ENCODE peak calls at places on chromosomes 3 and 15, in four cellular contexts. Q, I, T and A are unnamed samples.

GRCh38 chr3:111080357-111080937 is 8.8 kb downstream of the NECTIN3 start:
- DNase-seq in I (no peak), T (peak; percentile 68), Q (no peak), A (no peak)

GRCh38 chr3:52742418-52743041 is 28.2 kb downstream of the NEK4 start:
- DNase-seq in Q (no peak), I (no peak), T (peak; percentile 49), A (no peak)

GRCh38 chr3:103083848-103084631 is 649.2 kb downstream of the ZPLD1 start:
- DNase-seq in Q (no peak), I (no peak), T (no peak), A (no peak)

GRCh38 chr3:172560026-172560425 is 36.8 kb upstream of the TNFSF10 start:
- DNase-seq in I (no peak), T (no peak), Q (no peak), A (no peak)

GRCh38 chr15:100521907-100522306 is 6.8 kb downstream of the CERS3 start:
- DNase-seq in Q (no peak), I (no peak), T (no peak), A (no peak)

GRCh38 chr3:143562789-143563188 is 285.5 kb downstream of the SLC9A9 start:
- DNase-seq in Q (no peak), T (no peak), I (no peak), A (no peak)

GRCh38 chr3:63818282-63819150 is 583 bp upstream of the C3orf49 start:
- DNase-seq in I (peak; percentile 20), Q (peak; percentile 21), T (peak; percentile 67), A (peak; percentile 33)

GRCh38 chr3:46866032-46866595 is 2.9 kb upstream of the MYL3 start:
- DNase-seq in T (no peak), I (peak; percentile 12), Q (no peak), A (no peak)

GRCh38 chr15:62999923-63000484 is 42.5 kb upstream of the TPM1 start:
- DNase-seq in Q (no peak), T (no peak), I (peak; percentile 24), A (no peak)

GRCh38 chr3:73868688-73869315 is 244.1 kb upstream of the PDZRN3 start:
- DNase-seq in T (peak; percentile 53), Q (peak; percentile 5), I (no peak), A (no peak)

GRCh38 chr15:91737419-91737818 is 116.1 kb upstream of the SLCO3A1 start:
- DNase-seq in Q (no peak), T (no peak), I (no peak), A (no peak)

GRCh38 chr3:58752168-58752567 is 85.6 kb upstream of the FAM3D start:
- DNase-seq in T (no peak), I (no peak), Q (no peak), A (no peak)

GRCh38 chr15:72368895-72369294 is 6.9 kb downstream of the HEXA start:
- DNase-seq in I (peak; percentile 35), Q (no peak), T (no peak), A (no peak)

DNA sequence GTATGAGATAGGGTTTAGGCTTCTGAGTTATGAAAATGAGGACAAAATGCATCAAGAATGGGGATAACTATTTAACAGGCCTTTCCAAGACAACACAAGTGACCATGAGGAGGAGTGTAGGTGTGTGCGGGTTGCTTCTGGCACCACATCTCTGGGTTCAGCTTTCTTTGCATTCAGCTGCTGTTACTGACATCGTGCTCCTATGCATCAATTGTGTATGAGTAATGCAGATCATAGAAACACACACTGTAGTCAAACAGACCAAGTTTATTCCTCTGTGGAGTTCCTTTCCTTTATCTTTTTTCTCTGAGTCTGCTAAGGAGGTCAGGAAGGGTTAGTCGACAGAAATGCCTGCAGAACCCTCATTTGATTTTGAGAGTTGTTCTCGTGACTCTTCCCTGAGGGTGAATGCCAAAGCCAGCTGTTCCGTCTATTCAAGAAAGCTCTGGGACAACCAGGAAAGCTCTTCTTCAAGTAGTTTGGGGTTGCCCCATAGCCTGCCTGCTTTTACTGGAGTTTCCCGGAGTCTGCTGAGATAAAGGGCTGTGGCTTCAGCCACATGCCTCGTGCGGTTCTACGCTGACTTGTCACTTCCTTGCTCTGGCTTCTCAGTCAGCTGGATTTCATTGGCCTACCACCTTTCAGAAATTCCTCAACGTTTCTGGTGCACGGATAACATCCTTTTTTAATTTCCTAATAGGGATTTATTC is 136.7 kb upstream of the TLE3 start:
- DNase-seq in I (no peak), T (peak; percentile 71), Q (peak; percentile 93), A (no peak)
- H3K4me3 ChIP-seq in I (no peak overlapping the region), T (no peak overlapping the region), Q (no peak overlapping the region), A (no peak overlapping the region)

GRCh38 chr3:98722389-98722788 is 40.8 kb upstream of the ST3GAL6 start:
- DNase-seq in Q (no peak), I (no peak), T (no peak), A (no peak)
- H3K4me3 ChIP-seq in Q (no peak overlapping the region), I (no peak overlapping the region), T (no peak overlapping the region), A (no peak overlapping the region)

GRCh38 chr3:127914584-127914983 is 448 bp upstream of the KBTBD12 start:
- DNase-seq in Q (no peak), T (no peak), I (no peak), A (no peak)
- H3K4me3 ChIP-seq in Q (peak overlapping the region; percentile 39), T (peak overlapping the region; percentile 29), I (peak overlapping the region; percentile 71), A (no peak overlapping the region)

GRCh38 chr15:69805248-69805953 is 292.3 kb downstream of the TLE3 start:
- DNase-seq in Q (no peak), I (no peak), T (no peak), A (no peak)

GRCh38 chr15:69808756-69809155 is 289.0 kb downstream of the TLE3 start:
- DNase-seq in I (no peak), Q (peak; percentile 14), T (no peak), A (no peak)

GRCh38 chr15:69804786-69805185 is 292.9 kb downstream of the TLE3 start:
- DNase-seq in I (no peak), Q (no peak), T (no peak), A (no peak)

GRCh38 chr15:69807752-69808151 is 290.0 kb downstream of the TLE3 start:
- DNase-seq in Q (no peak), I (no peak), T (peak; percentile 19), A (no peak)

GRCh38 chr15:69806287-69806915 is 291.3 kb downstream of the TLE3 start:
- DNase-seq in Q (no peak), T (no peak), I (no peak), A (no peak)
- H3K4me3 ChIP-seq in Q (no peak overlapping the region), T (no peak overlapping the region), I (no peak overlapping the region), A (no peak overlapping the region)